ENCODE peak calls at places on chromosomes 13 and 19, in ten cellular contexts. G is choroid plexus epithelial cell, D is bronchial epithelial cell, A is uterus, Y is endothelial cell of umbilical vein, X is HAP-1, W is astrocyte, B is esophagus squamous epithelium, F is fibroblast of villous mesenchyme, K is aorta. P is an unnamed sample.

GRCh38 chr13:37348916-37349653 is 243.6 kb upstream of the CSNK1A1L start:
- DNase-seq in Y (no peak), D (no peak), F (peak; percentile 60), X (no peak), W (no peak), A (no peak), G (no peak), K (no peak), B (no peak), P (no peak)

GRCh38 chr13:29909975-29910674 is 59.7 kb upstream of the UBL3 start:
- DNase-seq in G (peak; percentile 54), A (no peak), W (peak; percentile 49), K (no peak), F (peak; percentile 76), X (no peak), B (no peak), D (peak; percentile 81), Y (no peak), P (peak; percentile 86)

GRCh38 chr19:41957838-41958366 is 1.2 kb downstream of the RABAC1 start:
- DNase-seq in F (peak; percentile 80), X (peak; percentile 86), D (peak; percentile 81), G (peak; percentile 90), Y (peak; percentile 82), K (peak; percentile 63), B (no peak), A (peak; percentile 64), W (peak; percentile 67), P (peak; percentile 91)

GRCh38 chr13:24208314-24208713 is 47.8 kb downstream of the SPATA13 start:
- DNase-seq in F (peak; percentile 68), W (peak; percentile 86), Y (peak; percentile 78), X (no peak), D (peak; percentile 91), K (no peak), B (no peak), A (no peak), G (peak; percentile 84), P (peak; percentile 90)

GRCh38 chr19:19214892-19215291 is 3.1 kb downstream of the NCAN start:
- DNase-seq in B (no peak), X (peak; percentile 45), W (peak; percentile 25), D (peak; percentile 7), Y (peak; percentile 50), A (no peak), G (peak; percentile 40), K (no peak), F (peak; percentile 46), P (peak; percentile 48)

GRCh38 chr19:23481043-23481442 is 85.8 kb upstream of the ZNF91 start:
- DNase-seq in K (no peak), F (no peak), A (no peak), G (no peak), Y (no peak), X (no peak), W (no peak), D (peak; percentile 29), B (no peak), P (peak; percentile 73)

GRCh38 chr13:20054586-20054985 is 96.1 kb downstream of the ZMYM2 start:
- DNase-seq in Y (no peak), D (no peak), B (no peak), G (no peak), W (no peak), F (peak; percentile 16), X (no peak), A (no peak), K (no peak), P (no peak)

GRCh38 chr13:51594432-51594831 is 10.2 kb downstream of the WDFY2 start:
- DNase-seq in D (no peak), X (no peak), F (no peak), A (no peak), Y (no peak), G (no peak), K (no peak), W (no peak), B (no peak), P (no peak)

GRCh38 chr13:35927554-35927953 is 203.6 kb downstream of the DCLK1 start:
- DNase-seq in G (peak; percentile 66), B (no peak), D (peak; percentile 71), X (no peak), W (peak; percentile 91), A (peak; percentile 45), K (no peak), F (peak; percentile 78), Y (peak; percentile 19), P (peak; percentile 25)

GRCh38 chr19:28019371-28019770 is 1193.6 kb downstream of the UQCRFS1 start:
- DNase-seq in Y (no peak), W (no peak), K (no peak), X (no peak), G (no peak), A (no peak), B (no peak), D (no peak), F (no peak), P (no peak)

GRCh38 chr13:35530147-35530546 is 53.7 kb upstream of the MAB21L1 start:
- DNase-seq in F (no peak), Y (no peak), W (no peak), B (no peak), X (no peak), G (no peak), D (no peak), K (no peak), A (no peak), P (no peak)

GRCh38 chr19:47179643-47180310 is 49.1 kb downstream of the SAE1 start:
- DNase-seq in K (no peak), W (no peak), D (no peak), B (no peak), A (no peak), F (no peak), Y (peak; percentile 78), X (no peak), G (no peak), P (no peak)

DNA sequence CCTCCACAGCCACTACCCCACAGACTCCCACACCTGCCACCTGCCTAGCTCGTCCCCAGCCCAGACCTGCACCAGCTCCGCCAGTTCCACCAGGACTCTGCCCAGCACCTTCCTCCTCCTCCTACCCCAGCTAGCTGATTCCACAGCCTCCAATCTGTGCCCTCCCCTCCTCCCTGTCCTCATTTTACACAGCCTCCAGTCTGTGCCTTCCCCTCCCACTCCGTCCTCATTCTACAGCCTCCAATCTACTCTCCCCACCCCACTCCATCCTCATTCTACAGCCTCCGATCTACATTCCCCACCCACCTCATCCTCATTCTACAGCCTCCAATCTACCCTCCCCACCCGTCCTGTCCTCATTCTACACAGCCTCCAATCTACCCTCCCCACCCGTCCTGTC is 7.3 kb downstream of the MYDGF start:
- DNase-seq in W (no peak), X (no peak), D (no peak), Y (no peak), K (no peak), B (no peak), G (no peak), F (no peak), A (no peak), P (no peak)
- H3K4me3 ChIP-seq in W (no peak overlapping the region), X (no peak overlapping the region), D (no peak overlapping the region), Y (no peak overlapping the region), K (no peak overlapping the region), B (no peak overlapping the region), G (no peak overlapping the region), F (no peak overlapping the region), A (no peak overlapping the region), P (no peak overlapping the region)

GRCh38 chr13:27790523-27790922 is 1.8 kb upstream of the GSX1 start:
- DNase-seq in X (no peak), A (no peak), G (no peak), K (no peak), F (no peak), B (no peak), Y (no peak), D (no peak), W (no peak), P (no peak)
- H3K4me3 ChIP-seq in X (no peak overlapping the region), A (no peak overlapping the region), G (no peak overlapping the region), K (no peak overlapping the region), F (no peak overlapping the region), B (peak overlapping the region; percentile 53), Y (no peak overlapping the region), D (no peak overlapping the region), W (no peak overlapping the region), P (no peak overlapping the region)

DNA sequence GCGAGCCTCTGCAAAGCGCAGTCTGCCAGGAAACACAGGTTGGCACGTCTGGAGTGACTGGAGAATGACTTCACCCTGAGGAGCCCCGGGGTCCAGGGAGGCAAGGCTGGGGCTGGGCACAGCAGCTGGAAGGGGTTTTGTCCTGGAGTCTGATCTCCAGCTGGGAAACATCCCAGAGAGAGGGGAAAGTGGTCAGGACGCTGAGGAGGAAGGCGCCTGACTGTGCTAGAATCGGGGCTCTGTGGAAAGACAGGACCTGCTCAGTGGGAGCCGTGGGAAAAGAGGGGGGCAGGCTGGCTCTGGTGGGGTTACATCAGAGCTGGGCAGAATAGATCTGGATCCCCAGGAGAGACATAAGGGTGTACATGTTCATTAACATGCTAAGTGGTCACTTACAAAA is 106.7 kb downstream of the COL4A1 start:
- DNase-seq in B (no peak), A (no peak), K (no peak), Y (no peak), X (no peak), F (peak; percentile 40), D (no peak), W (no peak), G (no peak), P (no peak)
- H3K4me3 ChIP-seq in B (no peak overlapping the region), A (no peak overlapping the region), K (no peak overlapping the region), Y (no peak overlapping the region), X (no peak overlapping the region), F (no peak overlapping the region), D (no peak overlapping the region), W (no peak overlapping the region), G (no peak overlapping the region), P (no peak overlapping the region)

GRCh38 chr19:33379151-33379829 is 5.8 kb downstream of the CEBPG start:
- DNase-seq in A (no peak), K (no peak), B (no peak), F (no peak), D (no peak), Y (no peak), W (no peak), X (no peak), G (no peak), P (no peak)
- H3K4me3 ChIP-seq in A (no peak overlapping the region), K (no peak overlapping the region), B (no peak overlapping the region), F (no peak overlapping the region), D (no peak overlapping the region), Y (no peak overlapping the region), W (no peak overlapping the region), X (no peak overlapping the region), G (no peak overlapping the region), P (no peak overlapping the region)

DNA sequence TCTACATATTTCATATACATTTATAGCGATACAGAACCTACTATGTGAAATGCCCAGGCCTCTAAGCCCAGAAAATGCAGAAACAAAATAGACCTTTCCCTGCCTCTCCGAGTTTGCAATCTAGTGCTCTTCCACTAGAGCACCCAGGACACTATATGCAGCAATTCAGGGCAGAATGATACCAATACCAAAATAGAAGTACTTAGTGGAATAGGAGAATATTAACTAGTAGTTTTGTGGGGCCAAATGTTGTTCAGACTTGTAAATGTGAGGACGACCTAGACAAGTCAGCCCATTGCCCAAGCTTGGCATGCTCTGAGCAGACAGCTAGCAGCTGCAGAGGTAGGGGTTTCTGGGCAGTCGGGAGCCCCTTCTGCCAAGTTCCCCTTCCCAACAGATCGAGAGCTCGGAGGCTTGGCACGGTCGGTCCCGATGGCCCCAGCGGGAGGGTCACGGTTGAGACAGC is 35.8 kb upstream of the FLT1 start:
- DNase-seq in F (no peak), X (peak; percentile 7), W (no peak), K (no peak), B (no peak), G (peak; percentile 62), D (no peak), A (no peak), Y (no peak), P (no peak)
- H3K4me3 ChIP-seq in F (peak overlapping the region; percentile 60), X (peak overlapping the region; percentile 29), W (peak overlapping the region; percentile 55), K (no peak overlapping the region), B (peak overlapping the region; percentile 69), G (peak overlapping the region; percentile 54), D (no peak overlapping the region), A (peak overlapping the region; percentile 7), Y (peak overlapping the region; percentile 45), P (no peak overlapping the region)

GRCh38 chr19:11382898-11383705 is 1.0 kb downstream of the EPOR start:
- DNase-seq in A (no peak), D (no peak), Y (peak; percentile 28), B (no peak), X (no peak), F (peak; percentile 42), W (no peak), K (peak; percentile 79), G (peak; percentile 16), P (peak; percentile 30)
- H3K4me3 ChIP-seq in A (peak overlapping the region; percentile 2), D (peak overlapping the region; percentile 27), Y (peak overlapping the region; percentile 35), B (peak overlapping the region; percentile 49), X (peak overlapping the region; percentile 30), F (peak overlapping the region; percentile 62), W (peak overlapping the region; percentile 1), K (no peak overlapping the region), G (peak overlapping the region; percentile 37), P (peak overlapping the region; percentile 11)

P was measured in epithelial cell of esophagus.